ENCODE peak calls at places on chromosomes 16 and 17, in eight cellular contexts. K is stimulated activated CD4-positive, alpha-beta T cell treated with anti-CD3 and anti-CD28 coated beads, TNF-alpha, amount 100 ng/mL, for 4 hours; X is iPS DF 19.7; L is heart left ventricle; N is left ventricle myocardium inferior; S is T-helper 9 cell; P is tibial nerve; V is hypothalamus. Q is an unnamed sample.

GRCh38 chr17:82876149-82876548 is 36.3 kb upstream of the ZNF750 start:
- DNase-seq in K (no peak), X (no peak), L (no peak), N (no peak), S (no peak), P (no peak), V (no peak), Q (no peak)

GRCh38 chr16:50103764-50104163 is 38.0 kb downstream of the HEATR3 start:
- DNase-seq in K (no peak), X (no peak), L (no peak), N (no peak), S (no peak), P (no peak), V (no peak), Q (no peak)

GRCh38 chr16:82317411-82318168 is 147.6 kb upstream of the MPHOSPH6 start:
- DNase-seq in K (no peak), X (peak), L (no peak), N (no peak), S (no peak), P (no peak), V (no peak), Q (no peak)

GRCh38 chr16:66399930-66400329 is 27.2 kb upstream of the BEAN1 start:
- DNase-seq in K (no peak), X (no peak), L (no peak), N (no peak), S (no peak), P (no peak), V (no peak), Q (no peak)

GRCh38 chr16:87569601-87570559 is 32.4 kb upstream of the JPH3 start:
- DNase-seq in K (no peak), X (no peak), L (no peak), N (no peak), S (no peak), P (no peak), V (no peak), Q (no peak)

GRCh38 chr17:65268832-65269231 is 131.7 kb downstream of the RGS9 start:
- DNase-seq in K (no peak), X (no peak), L (no peak), N (no peak), S (no peak), P (no peak), V (no peak), Q (no peak)

GRCh38 chr16:84308120-84308519 is 13.4 kb downstream of the WFDC1 start:
- DNase-seq in K (no peak), X (no peak), L (peak), N (peak), S (no peak), P (no peak), V (no peak), Q (no peak)

GRCh38 chr16:69831212-69832123 is 69.3 kb downstream of the WWP2 start:
- DNase-seq in K (no peak), X (no peak), L (no peak), N (no peak), S (no peak), P (no peak), V (no peak), Q (no peak)

GRCh38 chr17:73043686-73044581 is 48.6 kb downstream of the SLC39A11 start:
- DNase-seq in K (no peak), X (no peak), L (no peak), N (no peak), S (no peak), P (no peak), V (no peak), Q (no peak)

GRCh38 chr16:1493746-1494094 is 560 bp downstream of the TELO2 start:
- DNase-seq in K (no peak), X (no peak), L (peak), N (no peak), S (no peak), P (no peak), V (no peak), Q (no peak)

GRCh38 chr17:17886747-17887146 is 50.0 kb upstream of the SREBF1 start:
- DNase-seq in K (no peak), X (no peak), L (no peak), N (no peak), S (no peak), P (no peak), V (no peak), Q (no peak)

GRCh38 chr17:1568950-1569810 is 6.6 kb upstream of the PITPNA start:
- DNase-seq in K (no peak), X (no peak), L (peak), N (no peak), S (no peak), P (no peak), V (no peak), Q (no peak)

GRCh38 chr16:52545544-52546262 is 1.2 kb downstream of the TOX3 start:
- DNase-seq in K (no peak), X (no peak), L (no peak), N (no peak), S (no peak), P (no peak), V (peak), Q (no peak)

GRCh38 chr17:31724619-31725018 is 134.4 kb downstream of the COPRS start:
- DNase-seq in K (no peak), X (no peak), L (no peak), N (no peak), S (no peak), P (no peak), V (no peak), Q (no peak)

Q was measured in activated T-cell treated with anti-CD3 and anti-CD28 coated beads for 4 hours.